ENCODE peak calls at places on chromosomes 4 and X, in seven cellular contexts. One of them, this sample, is unnamed.
A peak's percentile ranks its signal among the peaks of the same experiment; 100 is the strongest.

GRCh38 chrX:133655914-133656265 is 240.6 kb upstream of the GPC4 start:
- DNase-seq in adrenal gland: no peak
- DNase-seq in A549: no peak
- DNase-seq in transverse colon: no peak
- DNase-seq in Peyer's patch: no peak
- DNase-seq in IMR-90: no peak
- DNase-seq in right lobe of liver: no peak
- DNase-seq in this sample: no peak

GRCh38 chr4:138406881-138407280 is 164.7 kb upstream of the SLC7A11 start:
- DNase-seq in adrenal gland: no peak
- DNase-seq in A549: no peak
- DNase-seq in transverse colon: no peak
- DNase-seq in Peyer's patch: no peak
- DNase-seq in IMR-90: peak; percentile 3
- DNase-seq in right lobe of liver: no peak
- DNase-seq in this sample: no peak

GRCh38 chrX:105263171-105263570 is 42.7 kb upstream of the TEX13A start:
- DNase-seq in adrenal gland: no peak
- DNase-seq in A549: no peak
- DNase-seq in transverse colon: no peak
- DNase-seq in Peyer's patch: no peak
- DNase-seq in IMR-90: no peak
- DNase-seq in right lobe of liver: no peak
- DNase-seq in this sample: no peak

GRCh38 chr4:2791518-2792395 is 1.1 kb upstream of the SH3BP2 start:
- DNase-seq in adrenal gland: no peak
- DNase-seq in A549: no peak
- DNase-seq in transverse colon: peak; percentile 29
- DNase-seq in Peyer's patch: peak; percentile 47
- DNase-seq in IMR-90: no peak
- DNase-seq in right lobe of liver: peak; percentile 89
- DNase-seq in this sample: peak; percentile 18

GRCh38 chr4:155552180-155552579 is 114.5 kb upstream of the GUCY1A1 start:
- DNase-seq in adrenal gland: no peak
- DNase-seq in A549: no peak
- DNase-seq in transverse colon: no peak
- DNase-seq in Peyer's patch: no peak
- DNase-seq in IMR-90: peak; percentile 81
- DNase-seq in right lobe of liver: no peak
- DNase-seq in this sample: no peak

GRCh38 chr4:182242793-182243192 is 409 bp upstream of the TENM3 start:
- DNase-seq in adrenal gland: no peak
- DNase-seq in A549: no peak
- DNase-seq in transverse colon: no peak
- DNase-seq in Peyer's patch: no peak
- DNase-seq in IMR-90: peak; percentile 74
- DNase-seq in right lobe of liver: no peak
- DNase-seq in this sample: no peak

GRCh38 chr4:82509029-82509428 is 52.8 kb downstream of the TMEM150C start:
- DNase-seq in adrenal gland: no peak
- DNase-seq in A549: no peak
- DNase-seq in transverse colon: no peak
- DNase-seq in Peyer's patch: no peak
- DNase-seq in IMR-90: no peak
- DNase-seq in right lobe of liver: no peak
- DNase-seq in this sample: no peak

GRCh38 chr4:67573193-67573592 is 14.7 kb downstream of the STAP1 start:
- DNase-seq in adrenal gland: no peak
- DNase-seq in A549: no peak
- DNase-seq in transverse colon: no peak
- DNase-seq in Peyer's patch: no peak
- DNase-seq in IMR-90: no peak
- DNase-seq in right lobe of liver: no peak
- DNase-seq in this sample: no peak

GRCh38 chr4:11455201-11455835 is 26.6 kb upstream of the HS3ST1 start:
- DNase-seq in adrenal gland: no peak
- DNase-seq in A549: no peak
- DNase-seq in transverse colon: peak; percentile 37
- DNase-seq in Peyer's patch: no peak
- DNase-seq in IMR-90: no peak
- DNase-seq in right lobe of liver: no peak
- DNase-seq in this sample: no peak

GRCh38 chr4:67452100-67452887 is 93.0 kb downstream of the CENPC start:
- DNase-seq in adrenal gland: no peak
- DNase-seq in A549: no peak
- DNase-seq in transverse colon: no peak
- DNase-seq in Peyer's patch: no peak
- DNase-seq in IMR-90: peak; percentile 4
- DNase-seq in right lobe of liver: no peak
- DNase-seq in this sample: no peak

GRCh38 chr4:14767142-14767541 is 235.1 kb upstream of the CPEB2 start:
- DNase-seq in adrenal gland: no peak
- DNase-seq in A549: no peak
- DNase-seq in transverse colon: no peak
- DNase-seq in Peyer's patch: no peak
- DNase-seq in IMR-90: no peak
- DNase-seq in right lobe of liver: no peak
- DNase-seq in this sample: no peak

DNA sequence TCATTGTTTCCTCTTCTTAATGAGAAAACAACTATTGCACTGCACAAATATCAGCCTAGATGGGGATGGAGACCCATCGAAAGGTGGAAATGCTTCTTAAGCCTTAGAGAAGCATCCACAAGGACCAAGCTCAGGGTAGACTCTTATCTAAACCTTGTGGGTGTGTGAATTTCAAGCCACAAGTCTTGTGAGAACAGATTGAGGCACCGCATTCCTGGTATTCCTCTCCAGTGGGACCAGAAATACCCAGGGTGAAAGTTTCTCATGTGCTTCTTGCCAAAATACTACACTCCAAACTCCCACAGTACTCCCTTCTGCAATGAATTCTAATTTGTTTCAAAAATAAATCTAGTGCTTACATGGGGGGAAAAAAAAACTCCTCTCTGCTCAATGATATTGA is 375.6 kb downstream of the PDGFC start:
- DNase-seq in adrenal gland: no peak
- DNase-seq in A549: no peak
- DNase-seq in transverse colon: no peak
- DNase-seq in Peyer's patch: no peak
- DNase-seq in IMR-90: peak; percentile 45
- DNase-seq in right lobe of liver: no peak
- DNase-seq in this sample: no peak
- TF ChIP-seq CTCF in adrenal gland: no peak
- TF ChIP-seq CTCF in A549: no peak
- TF ChIP-seq CTCF in transverse colon: no peak
- TF ChIP-seq CTCF in Peyer's patch: no peak
- TF ChIP-seq CTCF in IMR-90: no peak
- TF ChIP-seq CTCF in right lobe of liver: no peak
- TF ChIP-seq CTCF in this sample: no peak

GRCh38 chr4:173040200-173040599 is 128.4 kb upstream of the GALNT7 start:
- DNase-seq in adrenal gland: peak; percentile 9
- DNase-seq in A549: no peak
- DNase-seq in transverse colon: no peak
- DNase-seq in Peyer's patch: no peak
- DNase-seq in IMR-90: peak; percentile 4
- DNase-seq in right lobe of liver: no peak
- DNase-seq in this sample: no peak
- H3K4me3 ChIP-seq in adrenal gland: no peak overlapping the region
- H3K4me3 ChIP-seq in A549: no peak overlapping the region
- H3K4me3 ChIP-seq in transverse colon: no peak overlapping the region
- H3K4me3 ChIP-seq in Peyer's patch: no peak overlapping the region
- H3K4me3 ChIP-seq in IMR-90: no peak overlapping the region
- H3K4me3 ChIP-seq in right lobe of liver: no peak overlapping the region
- H3K4me3 ChIP-seq in this sample: no peak overlapping the region

GRCh38 chr4:1741208-1741607 is 19.9 kb downstream of the TACC3 start:
- DNase-seq in adrenal gland: no peak
- DNase-seq in A549: no peak
- DNase-seq in transverse colon: no peak
- DNase-seq in Peyer's patch: no peak
- DNase-seq in IMR-90: no peak
- DNase-seq in right lobe of liver: no peak
- DNase-seq in this sample: no peak

GRCh38 chr4:1740021-1740545 is 18.8 kb downstream of the TACC3 start:
- DNase-seq in adrenal gland: no peak
- DNase-seq in A549: no peak
- DNase-seq in transverse colon: no peak
- DNase-seq in Peyer's patch: no peak
- DNase-seq in IMR-90: no peak
- DNase-seq in right lobe of liver: no peak
- DNase-seq in this sample: no peak

GRCh38 chr4:1738410-1738809 is 17.1 kb downstream of the TACC3 start:
- DNase-seq in adrenal gland: no peak
- DNase-seq in A549: no peak
- DNase-seq in transverse colon: no peak
- DNase-seq in Peyer's patch: no peak
- DNase-seq in IMR-90: no peak
- DNase-seq in right lobe of liver: no peak
- DNase-seq in this sample: no peak

GRCh38 chr4:1737666-1738065 is 16.3 kb downstream of the TACC3 start:
- DNase-seq in adrenal gland: no peak
- DNase-seq in A549: no peak
- DNase-seq in transverse colon: no peak
- DNase-seq in Peyer's patch: no peak
- DNase-seq in IMR-90: no peak
- DNase-seq in right lobe of liver: no peak
- DNase-seq in this sample: no peak

GRCh38 chr4:1739358-1739757 is 18.0 kb downstream of the TACC3 start:
- DNase-seq in adrenal gland: no peak
- DNase-seq in A549: no peak
- DNase-seq in transverse colon: no peak
- DNase-seq in Peyer's patch: no peak
- DNase-seq in IMR-90: no peak
- DNase-seq in right lobe of liver: no peak
- DNase-seq in this sample: no peak
- TF ChIP-seq POLR2A in adrenal gland: no peak
- TF ChIP-seq POLR2A in A549: no peak
- TF ChIP-seq POLR2A in transverse colon: no peak
- TF ChIP-seq POLR2A in Peyer's patch: no peak
- TF ChIP-seq POLR2A in IMR-90: no peak
- TF ChIP-seq POLR2A in right lobe of liver: no peak
- TF ChIP-seq POLR2A in this sample: no peak

GRCh38 chr4:71775449-71775848 is 8.4 kb downstream of the GC start:
- DNase-seq in adrenal gland: no peak
- DNase-seq in A549: no peak
- DNase-seq in transverse colon: no peak
- DNase-seq in Peyer's patch: no peak
- DNase-seq in IMR-90: no peak
- DNase-seq in right lobe of liver: no peak
- DNase-seq in this sample: no peak

GRCh38 chr4:71774136-71774535 is 9.7 kb downstream of the GC start:
- DNase-seq in adrenal gland: no peak
- DNase-seq in A549: no peak
- DNase-seq in transverse colon: no peak
- DNase-seq in Peyer's patch: no peak
- DNase-seq in IMR-90: no peak
- DNase-seq in right lobe of liver: no peak
- DNase-seq in this sample: no peak

GRCh38 chr4:71772592-71772991 is 11.3 kb downstream of the GC start:
- DNase-seq in adrenal gland: no peak
- DNase-seq in A549: no peak
- DNase-seq in transverse colon: no peak
- DNase-seq in Peyer's patch: no peak
- DNase-seq in IMR-90: no peak
- DNase-seq in right lobe of liver: no peak
- DNase-seq in this sample: no peak

GRCh38 chr4:71771613-71772012 is 12.3 kb downstream of the GC start:
- DNase-seq in adrenal gland: no peak
- DNase-seq in A549: no peak
- DNase-seq in transverse colon: no peak
- DNase-seq in Peyer's patch: no peak
- DNase-seq in IMR-90: no peak
- DNase-seq in right lobe of liver: no peak
- DNase-seq in this sample: no peak

GRCh38 chr4:71773004-71773403 is 10.9 kb downstream of the GC start:
- DNase-seq in adrenal gland: no peak
- DNase-seq in A549: no peak
- DNase-seq in transverse colon: no peak
- DNase-seq in Peyer's patch: no peak
- DNase-seq in IMR-90: no peak
- DNase-seq in right lobe of liver: no peak
- DNase-seq in this sample: no peak
- TF ChIP-seq CTCF in adrenal gland: no peak
- TF ChIP-seq CTCF in A549: no peak
- TF ChIP-seq CTCF in transverse colon: no peak
- TF ChIP-seq CTCF in Peyer's patch: no peak
- TF ChIP-seq CTCF in IMR-90: no peak
- TF ChIP-seq CTCF in right lobe of liver: no peak
- TF ChIP-seq CTCF in this sample: no peak

GRCh38 chrX:122113376-122113775 is 1066.0 kb downstream of the GLUD2 start:
- DNase-seq in adrenal gland: no peak
- DNase-seq in A549: no peak
- DNase-seq in transverse colon: no peak
- DNase-seq in Peyer's patch: no peak
- DNase-seq in IMR-90: no peak
- DNase-seq in right lobe of liver: no peak
- DNase-seq in this sample: peak; percentile 59
- H3K4me3 ChIP-seq in adrenal gland: no peak overlapping the region
- H3K4me3 ChIP-seq in A549: no peak overlapping the region
- H3K4me3 ChIP-seq in transverse colon: no peak overlapping the region
- H3K4me3 ChIP-seq in Peyer's patch: no peak overlapping the region
- H3K4me3 ChIP-seq in IMR-90: no peak overlapping the region
- H3K4me3 ChIP-seq in right lobe of liver: no peak overlapping the region
- H3K4me3 ChIP-seq in this sample: no peak overlapping the region

GRCh38 chrX:23742693-23743622 is at the start of gene ACOT9:
- DNase-seq in adrenal gland: peak; percentile 98
- DNase-seq in A549: peak; percentile 98
- DNase-seq in transverse colon: peak; percentile 91
- DNase-seq in Peyer's patch: peak; percentile 95
- DNase-seq in IMR-90: peak; percentile 95
- DNase-seq in right lobe of liver: peak; percentile 90
- DNase-seq in this sample: peak; percentile 87
- TF ChIP-seq POLR2A in adrenal gland: peak; percentile 60
- TF ChIP-seq POLR2A in A549: peak; percentile 65
- TF ChIP-seq POLR2A in transverse colon: peak; percentile 80
- TF ChIP-seq POLR2A in Peyer's patch: peak; percentile 61
- TF ChIP-seq POLR2A in IMR-90: peak; percentile 78
- TF ChIP-seq POLR2A in right lobe of liver: peak; percentile 78
- TF ChIP-seq POLR2A in this sample: no peak

GRCh38 chrX:74321191-74321590 is 17.2 kb downstream of the ZCCHC13 start:
- DNase-seq in adrenal gland: no peak
- DNase-seq in A549: no peak
- DNase-seq in transverse colon: no peak
- DNase-seq in Peyer's patch: no peak
- DNase-seq in IMR-90: no peak
- DNase-seq in right lobe of liver: no peak
- DNase-seq in this sample: no peak

GRCh38 chrX:74325130-74326059 is 21.4 kb downstream of the ZCCHC13 start:
- DNase-seq in adrenal gland: no peak
- DNase-seq in A549: no peak
- DNase-seq in transverse colon: no peak
- DNase-seq in Peyer's patch: no peak
- DNase-seq in IMR-90: no peak
- DNase-seq in right lobe of liver: no peak
- DNase-seq in this sample: no peak
- TF ChIP-seq CTCF in adrenal gland: no peak
- TF ChIP-seq CTCF in A549: no peak
- TF ChIP-seq CTCF in transverse colon: no peak
- TF ChIP-seq CTCF in Peyer's patch: no peak
- TF ChIP-seq CTCF in IMR-90: no peak
- TF ChIP-seq CTCF in right lobe of liver: no peak
- TF ChIP-seq CTCF in this sample: no peak

GRCh38 chr4:124932447-124932846 is 219.9 kb upstream of the ANKRD50 start:
- DNase-seq in adrenal gland: no peak
- DNase-seq in A549: no peak
- DNase-seq in transverse colon: no peak
- DNase-seq in Peyer's patch: no peak
- DNase-seq in IMR-90: no peak
- DNase-seq in right lobe of liver: no peak
- DNase-seq in this sample: no peak
- H3K4me3 ChIP-seq in adrenal gland: no peak overlapping the region
- H3K4me3 ChIP-seq in A549: no peak overlapping the region
- H3K4me3 ChIP-seq in transverse colon: no peak overlapping the region
- H3K4me3 ChIP-seq in Peyer's patch: no peak overlapping the region
- H3K4me3 ChIP-seq in IMR-90: no peak overlapping the region
- H3K4me3 ChIP-seq in right lobe of liver: no peak overlapping the region
- H3K4me3 ChIP-seq in this sample: no peak overlapping the region

GRCh38 chrX:30881797-30882196 is 7.3 kb downstream of the TAB3 start:
- DNase-seq in adrenal gland: no peak
- DNase-seq in A549: no peak
- DNase-seq in transverse colon: no peak
- DNase-seq in Peyer's patch: no peak
- DNase-seq in IMR-90: no peak
- DNase-seq in right lobe of liver: no peak
- DNase-seq in this sample: no peak
- TF ChIP-seq POLR2A in adrenal gland: no peak
- TF ChIP-seq POLR2A in A549: no peak
- TF ChIP-seq POLR2A in transverse colon: no peak
- TF ChIP-seq POLR2A in Peyer's patch: no peak
- TF ChIP-seq POLR2A in IMR-90: no peak
- TF ChIP-seq POLR2A in right lobe of liver: no peak
- TF ChIP-seq POLR2A in this sample: no peak

This sample was measured in lower leg skin.